ENCODE peak calls at places on chromosomes 1 and 21, in seven cellular contexts. One of them, this sample, is unnamed. For H3K4me1, the result is how much of the 10 kb centered on the place peaks cover.

GRCh38 chr21:34722684-34723300 is 54.0 kb downstream of the CLIC6 start:
- DNase-seq in ovary: no peak
- DNase-seq in adrenal gland: no peak
- DNase-seq in breast epithelium: no peak
- DNase-seq in cardiac muscle cell: no peak
- DNase-seq in esophagus squamous epithelium: no peak
- DNase-seq in CD8-positive, alpha-beta T cell: peak
- DNase-seq in this sample: no peak

GRCh38 chr21:43338951-43339350 is 88.0 kb downstream of the SIK1 start:
- DNase-seq in ovary: no peak
- DNase-seq in esophagus squamous epithelium: no peak
- DNase-seq in CD8-positive, alpha-beta T cell: no peak
- DNase-seq in adrenal gland: no peak
- DNase-seq in cardiac muscle cell: no peak
- DNase-seq in breast epithelium: no peak
- DNase-seq in this sample: no peak

GRCh38 chr1:96554364-96554763 is 167.2 kb upstream of the PTBP2 start:
- DNase-seq in cardiac muscle cell: no peak
- DNase-seq in breast epithelium: no peak
- DNase-seq in adrenal gland: no peak
- DNase-seq in ovary: no peak
- DNase-seq in esophagus squamous epithelium: no peak
- DNase-seq in CD8-positive, alpha-beta T cell: no peak
- DNase-seq in this sample: no peak

GRCh38 chr21:39060485-39061099 is 122.7 kb downstream of the PSMG1 start:
- DNase-seq in adrenal gland: no peak
- DNase-seq in ovary: no peak
- DNase-seq in cardiac muscle cell: no peak
- DNase-seq in esophagus squamous epithelium: no peak
- DNase-seq in CD8-positive, alpha-beta T cell: no peak
- DNase-seq in breast epithelium: no peak
- DNase-seq in this sample: no peak

GRCh38 chr21:42304556-42305454 is 10.4 kb downstream of the TFF3 start:
- DNase-seq in adrenal gland: peak
- DNase-seq in CD8-positive, alpha-beta T cell: no peak
- DNase-seq in breast epithelium: no peak
- DNase-seq in cardiac muscle cell: no peak
- DNase-seq in esophagus squamous epithelium: no peak
- DNase-seq in ovary: no peak
- DNase-seq in this sample: no peak

GRCh38 chr1:89780721-89781120 is 40.1 kb upstream of the LRRC8D start:
- DNase-seq in cardiac muscle cell: peak
- DNase-seq in ovary: no peak
- DNase-seq in adrenal gland: no peak
- DNase-seq in CD8-positive, alpha-beta T cell: no peak
- DNase-seq in esophagus squamous epithelium: no peak
- DNase-seq in breast epithelium: no peak
- DNase-seq in this sample: no peak

GRCh38 chr1:173113015-173113741 is 62.4 kb upstream of the TNFSF18 start:
- DNase-seq in adrenal gland: no peak
- DNase-seq in ovary: no peak
- DNase-seq in cardiac muscle cell: no peak
- DNase-seq in CD8-positive, alpha-beta T cell: no peak
- DNase-seq in esophagus squamous epithelium: no peak
- DNase-seq in breast epithelium: no peak
- DNase-seq in this sample: no peak

GRCh38 chr1:206725053-206725963 is 40.6 kb downstream of the MAPKAPK2 start:
- DNase-seq in esophagus squamous epithelium: no peak
- DNase-seq in cardiac muscle cell: peak
- DNase-seq in adrenal gland: peak
- DNase-seq in CD8-positive, alpha-beta T cell: peak
- DNase-seq in ovary: no peak
- DNase-seq in breast epithelium: no peak
- DNase-seq in this sample: no peak

GRCh38 chr1:176058686-176059085 is 148.4 kb downstream of the COP1 start:
- DNase-seq in breast epithelium: no peak
- DNase-seq in cardiac muscle cell: no peak
- DNase-seq in adrenal gland: no peak
- DNase-seq in CD8-positive, alpha-beta T cell: no peak
- DNase-seq in ovary: no peak
- DNase-seq in esophagus squamous epithelium: no peak
- DNase-seq in this sample: no peak

GRCh38 chr1:51592711-51593110 is 24.2 kb upstream of the OSBPL9 start:
- DNase-seq in cardiac muscle cell: no peak
- DNase-seq in CD8-positive, alpha-beta T cell: no peak
- DNase-seq in breast epithelium: no peak
- DNase-seq in ovary: no peak
- DNase-seq in esophagus squamous epithelium: no peak
- DNase-seq in adrenal gland: no peak
- DNase-seq in this sample: no peak

GRCh38 chr1:60078182-60078581 is 4.6 kb upstream of the C1orf87 start:
- DNase-seq in CD8-positive, alpha-beta T cell: no peak
- DNase-seq in esophagus squamous epithelium: no peak
- DNase-seq in cardiac muscle cell: peak
- DNase-seq in breast epithelium: no peak
- DNase-seq in adrenal gland: no peak
- DNase-seq in ovary: no peak
- DNase-seq in this sample: no peak

GRCh38 chr21:31343680-31344480 is at the start of gene TIAM1:
- DNase-seq in esophagus squamous epithelium: no peak
- DNase-seq in adrenal gland: peak
- DNase-seq in breast epithelium: peak
- DNase-seq in CD8-positive, alpha-beta T cell: no peak
- DNase-seq in cardiac muscle cell: peak
- DNase-seq in ovary: no peak
- DNase-seq in this sample: peak

GRCh38 chr1:19974822-19975416 is 4.5 kb downstream of the PLA2G2A start:
- DNase-seq in CD8-positive, alpha-beta T cell: peak
- DNase-seq in ovary: peak
- DNase-seq in breast epithelium: no peak
- DNase-seq in esophagus squamous epithelium: no peak
- DNase-seq in adrenal gland: peak
- DNase-seq in cardiac muscle cell: peak
- DNase-seq in this sample: peak

GRCh38 chr1:108601708-108602410 is 42.0 kb downstream of the EEIG2 start:
- DNase-seq in breast epithelium: no peak
- DNase-seq in esophagus squamous epithelium: no peak
- DNase-seq in CD8-positive, alpha-beta T cell: no peak
- DNase-seq in ovary: no peak
- DNase-seq in cardiac muscle cell: peak
- DNase-seq in adrenal gland: no peak
- DNase-seq in this sample: no peak

GRCh38 chr1:100362821-100363466 is 10.6 kb downstream of the CDC14A start:
- DNase-seq in esophagus squamous epithelium: no peak
- DNase-seq in adrenal gland: no peak
- DNase-seq in cardiac muscle cell: no peak
- DNase-seq in breast epithelium: no peak
- DNase-seq in ovary: no peak
- DNase-seq in CD8-positive, alpha-beta T cell: no peak
- DNase-seq in this sample: no peak

GRCh38 chr1:39484564-39484963 is 6.9 kb upstream of the BMP8A start:
- DNase-seq in ovary: no peak
- DNase-seq in breast epithelium: no peak
- DNase-seq in cardiac muscle cell: no peak
- DNase-seq in esophagus squamous epithelium: no peak
- DNase-seq in adrenal gland: no peak
- DNase-seq in CD8-positive, alpha-beta T cell: no peak
- DNase-seq in this sample: no peak

GRCh38 chr1:3924186-3924815 is 24.2 kb upstream of the C1orf174 start:
- DNase-seq in ovary: no peak
- DNase-seq in esophagus squamous epithelium: no peak
- DNase-seq in cardiac muscle cell: no peak
- DNase-seq in adrenal gland: no peak
- DNase-seq in breast epithelium: no peak
- DNase-seq in CD8-positive, alpha-beta T cell: no peak
- DNase-seq in this sample: no peak

GRCh38 chr1:170768929-170769328 is 105.0 kb downstream of the PRRX1 start:
- DNase-seq in ovary: no peak
- DNase-seq in esophagus squamous epithelium: no peak
- DNase-seq in CD8-positive, alpha-beta T cell: no peak
- DNase-seq in adrenal gland: no peak
- DNase-seq in cardiac muscle cell: no peak
- DNase-seq in breast epithelium: no peak
- DNase-seq in this sample: no peak

GRCh38 chr1:221739677-221740025 is 2.2 kb downstream of the DUSP10 start:
- DNase-seq in breast epithelium: no peak
- DNase-seq in cardiac muscle cell: no peak
- DNase-seq in CD8-positive, alpha-beta T cell: no peak
- DNase-seq in esophagus squamous epithelium: no peak
- DNase-seq in adrenal gland: no peak
- DNase-seq in ovary: no peak
- DNase-seq in this sample: no peak

GRCh38 chr21:29194847-29195246 is 64.4 kb downstream of the MAP3K7CL start:
- DNase-seq in esophagus squamous epithelium: no peak
- DNase-seq in ovary: no peak
- DNase-seq in cardiac muscle cell: peak
- DNase-seq in CD8-positive, alpha-beta T cell: no peak
- DNase-seq in breast epithelium: no peak
- DNase-seq in adrenal gland: no peak
- DNase-seq in this sample: no peak

GRCh38 chr1:67931198-67931597 is 97.9 kb upstream of the GNG12 start:
- DNase-seq in CD8-positive, alpha-beta T cell: no peak
- DNase-seq in breast epithelium: no peak
- DNase-seq in esophagus squamous epithelium: no peak
- DNase-seq in ovary: no peak
- DNase-seq in cardiac muscle cell: no peak
- DNase-seq in adrenal gland: no peak
- DNase-seq in this sample: no peak

GRCh38 chr1:84478876-84479868 is at the start of gene RPF1:
- DNase-seq in cardiac muscle cell: peak
- DNase-seq in esophagus squamous epithelium: peak
- DNase-seq in adrenal gland: peak
- DNase-seq in breast epithelium: peak
- DNase-seq in CD8-positive, alpha-beta T cell: peak
- DNase-seq in ovary: peak
- DNase-seq in this sample: peak

GRCh38 chr1:184743062-184743756 is 11.4 kb downstream of the EDEM3 start:
- DNase-seq in CD8-positive, alpha-beta T cell: no peak
- DNase-seq in ovary: no peak
- DNase-seq in esophagus squamous epithelium: no peak
- DNase-seq in cardiac muscle cell: peak
- DNase-seq in adrenal gland: no peak
- DNase-seq in breast epithelium: no peak
- DNase-seq in this sample: no peak

GRCh38 chr21:14600569-14601308 is 54.6 kb upstream of the SAMSN1 start:
- DNase-seq in CD8-positive, alpha-beta T cell: no peak
- DNase-seq in ovary: no peak
- DNase-seq in esophagus squamous epithelium: no peak
- DNase-seq in cardiac muscle cell: peak
- DNase-seq in breast epithelium: no peak
- DNase-seq in adrenal gland: no peak
- DNase-seq in this sample: no peak

GRCh38 chr1:246165826-246166709 is 341.0 kb downstream of the SMYD3 start:
- DNase-seq in adrenal gland: no peak
- DNase-seq in CD8-positive, alpha-beta T cell: no peak
- DNase-seq in ovary: no peak
- DNase-seq in esophagus squamous epithelium: no peak
- DNase-seq in cardiac muscle cell: no peak
- DNase-seq in breast epithelium: no peak
- DNase-seq in this sample: peak

GRCh38 chr1:78325293-78325692 is 165.5 kb upstream of the PTGFR start:
- DNase-seq in breast epithelium: no peak
- DNase-seq in ovary: no peak
- DNase-seq in cardiac muscle cell: no peak
- DNase-seq in esophagus squamous epithelium: no peak
- DNase-seq in CD8-positive, alpha-beta T cell: no peak
- DNase-seq in adrenal gland: no peak
- DNase-seq in this sample: no peak
- TF ChIP-seq CTCF in breast epithelium: no peak
- TF ChIP-seq CTCF in ovary: no peak
- TF ChIP-seq CTCF in cardiac muscle cell: no peak
- TF ChIP-seq CTCF in esophagus squamous epithelium: no peak
- TF ChIP-seq CTCF in CD8-positive, alpha-beta T cell: no peak
- TF ChIP-seq CTCF in adrenal gland: no peak
- TF ChIP-seq CTCF in this sample: no peak

DNA sequence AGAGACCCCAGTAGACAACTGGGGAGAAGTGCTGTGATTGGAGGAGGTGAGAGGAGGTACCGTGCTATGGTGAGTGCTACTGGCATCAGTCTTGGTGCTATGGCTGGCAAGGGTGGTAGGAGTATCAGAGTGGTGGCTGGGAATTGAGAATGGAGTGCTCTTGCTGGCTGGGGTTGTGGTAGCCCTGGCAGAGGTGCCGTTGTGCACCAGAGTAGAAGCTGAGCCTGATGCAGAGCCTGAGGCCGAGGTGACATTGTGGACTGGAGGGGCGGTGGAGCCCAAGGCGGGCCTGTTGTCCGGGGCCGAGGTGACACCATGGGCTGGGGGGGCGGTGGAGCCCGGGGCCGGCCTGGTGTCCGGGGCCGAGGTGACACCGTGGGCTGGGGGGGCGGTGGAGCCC is 14.6 kb downstream of the TRIM46 start:
- DNase-seq in cardiac muscle cell: no peak
- DNase-seq in adrenal gland: peak
- DNase-seq in esophagus squamous epithelium: no peak
- DNase-seq in CD8-positive, alpha-beta T cell: no peak
- DNase-seq in ovary: no peak
- DNase-seq in breast epithelium: no peak
- DNase-seq in this sample: no peak
- H3K4me1 ChIP-seq in cardiac muscle cell: under half
- H3K4me1 ChIP-seq in adrenal gland: under half
- H3K4me1 ChIP-seq in esophagus squamous epithelium: under half
- H3K4me1 ChIP-seq in CD8-positive, alpha-beta T cell: under half
- H3K4me1 ChIP-seq in ovary: under half
- H3K4me1 ChIP-seq in breast epithelium: under half
- H3K4me1 ChIP-seq in this sample: under half

GRCh38 chr1:167270230-167270817 is 49.6 kb downstream of the POU2F1 start:
- DNase-seq in adrenal gland: no peak
- DNase-seq in CD8-positive, alpha-beta T cell: no peak
- DNase-seq in cardiac muscle cell: no peak
- DNase-seq in esophagus squamous epithelium: no peak
- DNase-seq in ovary: no peak
- DNase-seq in breast epithelium: no peak
- DNase-seq in this sample: no peak
- TF ChIP-seq CTCF in adrenal gland: no peak
- TF ChIP-seq CTCF in CD8-positive, alpha-beta T cell: no peak
- TF ChIP-seq CTCF in cardiac muscle cell: no peak
- TF ChIP-seq CTCF in esophagus squamous epithelium: no peak
- TF ChIP-seq CTCF in ovary: no peak
- TF ChIP-seq CTCF in breast epithelium: no peak
- TF ChIP-seq CTCF in this sample: no peak

DNA sequence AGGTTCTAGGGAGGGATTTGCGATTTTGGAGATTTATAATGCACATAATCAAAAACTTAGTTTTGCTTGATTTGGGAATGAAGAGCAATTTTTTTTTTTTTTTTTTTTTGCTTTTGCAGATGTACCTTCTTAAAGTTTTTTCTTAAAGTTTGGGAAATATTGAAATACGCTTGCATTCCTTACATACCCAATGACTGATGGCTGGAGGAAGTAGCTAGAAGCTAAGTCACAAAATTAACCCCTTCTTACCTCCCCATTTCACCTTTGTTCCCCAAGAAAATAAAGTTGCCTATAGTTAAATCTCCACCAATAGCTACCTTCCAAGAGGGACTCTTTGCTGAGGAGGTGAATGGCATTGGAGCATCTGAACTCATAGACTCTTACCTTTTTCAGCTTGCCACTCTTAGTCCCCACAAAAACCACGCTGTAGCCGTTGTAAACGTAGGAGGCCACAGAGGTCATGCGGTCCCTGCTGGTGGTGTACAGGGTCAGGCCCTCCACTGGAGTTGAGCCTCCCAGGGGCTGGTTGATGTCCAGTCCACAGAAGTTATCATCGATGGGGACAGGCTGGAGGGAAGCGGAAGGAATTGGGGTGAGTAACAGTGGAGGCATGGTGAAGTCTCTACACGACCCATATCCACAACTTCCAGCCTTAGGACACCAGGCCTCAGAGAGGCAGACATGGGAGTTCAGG is 34.1 kb downstream of the PLXNA2 start:
- DNase-seq in breast epithelium: no peak
- DNase-seq in adrenal gland: no peak
- DNase-seq in CD8-positive, alpha-beta T cell: no peak
- DNase-seq in cardiac muscle cell: no peak
- DNase-seq in esophagus squamous epithelium: no peak
- DNase-seq in ovary: no peak
- DNase-seq in this sample: no peak
- H3K4me1 ChIP-seq in breast epithelium: under half
- H3K4me1 ChIP-seq in adrenal gland: under half
- H3K4me1 ChIP-seq in CD8-positive, alpha-beta T cell: under half
- H3K4me1 ChIP-seq in cardiac muscle cell: under half
- H3K4me1 ChIP-seq in esophagus squamous epithelium: under half
- H3K4me1 ChIP-seq in ovary: under half
- H3K4me1 ChIP-seq in this sample: under half